ENCODE peak calls at places on chromosomes 4 and X, in eight cellular contexts. B is fibroblast of lung, J is upper lobe of right lung, L is left ventricle myocardium inferior, Y is lower lobe of right lung, P is tibial nerve, D is GM12878, N is heart left ventricle. Q is an unnamed sample. For H3K4me1, the result is how much of the 10 kb centered on the place peaks cover.

GRCh38 chrX:121146059-121146628 is 98.7 kb downstream of the GLUD2 start:
- DNase-seq in D (no peak), B (no peak), J (no peak), P (no peak), N (no peak), Y (no peak), L (no peak), Q (no peak)

GRCh38 chr4:72564184-72564583 is 4.8 kb downstream of the ADAMTS3 start:
- DNase-seq in D (no peak), J (no peak), N (no peak), P (no peak), Y (no peak), B (peak), L (no peak), Q (no peak)

GRCh38 chr4:184421558-184422155 is 52.7 kb downstream of the IRF2 start:
- DNase-seq in J (no peak), D (peak), Y (no peak), P (no peak), B (no peak), N (no peak), L (no peak), Q (no peak)

GRCh38 chr4:37244583-37245390 is at the start of gene NWD2:
- DNase-seq in P (no peak), D (no peak), N (peak), J (no peak), Y (peak), B (no peak), L (no peak), Q (no peak)

GRCh38 chr4:73576366-73576765 is 43.9 kb downstream of the RASSF6 start:
- DNase-seq in N (no peak), Y (no peak), P (no peak), L (no peak), D (no peak), B (peak), J (no peak), Q (no peak)

GRCh38 chr4:119898211-119898610 is 168.4 kb downstream of the MAD2L1 start:
- DNase-seq in N (no peak), D (no peak), Y (no peak), J (no peak), P (no peak), L (no peak), B (no peak), Q (no peak)

GRCh38 chr4:147596976-147597375 is 20.2 kb upstream of the TMEM184C start:
- DNase-seq in Y (no peak), L (no peak), J (no peak), D (no peak), B (peak), N (no peak), P (no peak), Q (no peak)

GRCh38 chr4:15234101-15234500 is 193.7 kb upstream of the C1QTNF7 start:
- DNase-seq in P (no peak), Y (no peak), N (no peak), B (peak), D (no peak), J (no peak), L (no peak), Q (no peak)

GRCh38 chrX:81120270-81120935 is 81.3 kb downstream of the HMGN5 start:
- DNase-seq in Y (no peak), D (no peak), L (no peak), P (no peak), B (no peak), J (no peak), N (no peak), Q (no peak)

GRCh38 chrX:81121513-81122363 is 80.0 kb downstream of the HMGN5 start:
- DNase-seq in Y (peak), P (peak), D (peak), B (peak), N (peak), L (peak), J (peak), Q (peak)

DNA sequence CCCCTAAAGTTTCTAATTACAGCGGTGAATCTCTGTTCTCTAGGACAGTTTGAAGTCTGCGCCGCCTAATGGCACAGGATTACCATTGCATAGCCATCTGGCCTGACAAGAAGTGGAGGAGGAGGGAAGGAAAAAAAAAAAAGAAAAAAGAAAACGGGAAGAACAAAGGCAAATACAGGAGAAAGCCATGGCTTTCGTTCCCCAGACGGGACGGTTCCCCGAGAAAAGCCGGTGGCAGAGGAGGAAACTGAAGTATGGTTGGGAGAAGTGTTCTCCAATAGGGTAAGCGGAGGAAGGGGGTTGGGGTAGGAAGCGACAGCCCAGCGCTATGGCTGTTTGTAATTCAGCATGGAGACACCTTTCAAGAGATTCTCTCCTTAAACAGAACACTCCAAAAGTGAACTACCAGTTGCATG is 80.8 kb downstream of the HMGN5 start:
- DNase-seq in Y (peak), L (peak), P (peak), N (peak), B (peak), J (no peak), D (peak), Q (no peak)
- H3K27ac ChIP-seq in Y (peak), L (peak), P (no peak), N (peak), B (no peak), J (peak), D (peak), Q (no peak)

GRCh38 chrX:80749404-80749803 is 60.3 kb downstream of the BRWD3 start:
- DNase-seq in L (no peak), Y (no peak), J (no peak), B (no peak), P (no peak), N (no peak), D (no peak), Q (no peak)
- H3K4me3 ChIP-seq in L (no peak), Y (no peak), J (no peak), B (no peak), P (no peak), N (no peak), D (no peak), Q (no peak)

GRCh38 chr4:143352720-143353119 is 16.0 kb downstream of the GAB1 start:
- DNase-seq in N (no peak), Y (no peak), L (no peak), B (no peak), D (no peak), P (no peak), J (no peak), Q (no peak)

GRCh38 chr4:143353797-143354196 is 17.1 kb downstream of the GAB1 start:
- DNase-seq in J (no peak), D (no peak), B (no peak), L (no peak), N (no peak), P (no peak), Y (no peak), Q (no peak)

GRCh38 chr4:143355540-143356217 is 19.0 kb downstream of the GAB1 start:
- DNase-seq in D (no peak), Y (no peak), P (no peak), J (no peak), L (no peak), N (no peak), B (no peak), Q (no peak)

GRCh38 chr4:143356493-143356892 is 19.8 kb downstream of the GAB1 start:
- DNase-seq in N (no peak), J (no peak), B (no peak), D (no peak), P (no peak), Y (no peak), L (no peak), Q (no peak)

GRCh38 chr4:143354990-143355389 is 18.3 kb downstream of the GAB1 start:
- DNase-seq in L (no peak), J (no peak), Y (no peak), N (no peak), B (no peak), P (no peak), D (no peak), Q (no peak)
- H3K4me1 ChIP-seq in L (under half), J (half or more), Y (half or more), N (half or more), B (under half), P (half or more), D (under half), Q (under half)

GRCh38 chr4:113576947-113577678 is 184.4 kb downstream of the CAMK2D start:
- DNase-seq in N (no peak), B (no peak), Y (no peak), P (no peak), D (no peak), J (no peak), L (no peak), Q (no peak)

GRCh38 chr4:113574636-113575103 is 186.9 kb downstream of the CAMK2D start:
- DNase-seq in P (no peak), N (no peak), B (peak), J (no peak), L (no peak), D (no peak), Y (no peak), Q (no peak)

GRCh38 chr4:113575391-113575790 is 186.1 kb downstream of the CAMK2D start:
- DNase-seq in B (peak), L (no peak), P (no peak), Y (no peak), N (no peak), J (no peak), D (no peak), Q (no peak)

GRCh38 chr4:113572620-113573019 is 188.9 kb downstream of the CAMK2D start:
- DNase-seq in B (no peak), D (no peak), P (no peak), N (no peak), J (no peak), Y (no peak), L (no peak), Q (no peak)
- H3K27ac ChIP-seq in B (no peak), D (no peak), P (no peak), N (no peak), J (no peak), Y (no peak), L (peak), Q (no peak)

DNA sequence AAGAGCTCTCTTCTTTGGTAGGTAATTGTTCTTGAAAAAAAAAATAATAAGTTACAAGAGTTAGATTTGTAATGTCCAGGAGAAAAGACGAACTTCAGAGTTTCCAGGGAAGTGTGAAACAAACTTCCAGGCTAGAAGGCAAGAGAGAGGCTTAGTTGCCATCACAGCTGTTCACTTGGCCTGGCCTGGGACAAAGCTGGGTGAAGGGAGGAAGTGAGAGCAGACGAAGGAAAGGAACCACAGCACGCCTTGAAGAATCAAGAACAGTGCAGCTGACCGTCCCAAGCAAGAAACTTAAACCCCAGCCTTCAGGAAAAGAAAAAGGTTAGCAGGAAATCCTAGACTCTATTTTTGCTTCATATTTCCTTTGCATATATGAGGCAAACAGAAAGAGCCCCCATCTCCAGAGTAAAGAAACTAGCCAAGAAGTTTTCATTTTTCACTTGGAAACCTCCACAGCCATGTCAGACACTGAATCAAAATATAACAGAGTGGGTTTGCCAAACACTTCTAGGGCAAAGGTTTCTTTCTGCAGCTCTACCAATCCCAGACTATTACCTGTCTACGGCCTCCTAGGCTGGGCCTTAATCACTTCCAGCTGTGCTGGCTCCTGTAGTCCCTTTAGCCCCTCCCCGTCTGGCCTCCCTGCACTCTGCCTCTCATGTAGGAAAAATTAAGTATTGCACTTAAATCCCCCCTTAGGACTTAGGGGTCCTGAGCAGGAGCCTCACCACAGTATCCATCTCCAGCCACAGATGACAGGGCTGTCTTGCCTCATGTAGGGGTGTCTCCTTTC is 209.6 kb downstream of the SPATA18 start:
- DNase-seq in J (no peak), P (no peak), Y (no peak), N (peak), L (peak), D (no peak), B (no peak), Q (no peak)
- H3K4me3 ChIP-seq in J (no peak), P (no peak), Y (no peak), N (no peak), L (no peak), D (no peak), B (no peak), Q (no peak)

DNA sequence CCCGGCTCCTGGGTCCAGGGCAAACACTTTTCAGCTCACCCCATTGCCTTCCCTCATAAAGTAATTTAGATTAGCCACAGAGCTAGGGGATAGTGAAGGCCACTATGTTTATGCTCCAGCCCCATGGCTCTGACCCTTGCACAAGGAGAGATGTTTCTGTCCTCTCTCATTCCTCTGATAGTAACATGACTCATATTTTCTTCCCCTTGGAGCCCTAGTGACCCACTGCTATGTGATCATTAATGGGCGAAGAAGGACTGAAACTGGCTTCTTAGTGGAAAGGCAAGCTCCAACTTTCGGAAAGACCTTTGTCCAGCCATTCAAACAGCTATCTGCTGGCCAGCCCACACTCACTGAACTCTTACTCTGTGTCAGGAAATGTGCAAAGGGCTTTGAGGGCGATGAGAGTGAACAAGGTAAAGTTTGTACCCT is 12.3 kb downstream of the CLDN2 start:
- DNase-seq in Y (no peak), N (no peak), D (no peak), J (no peak), L (no peak), P (no peak), B (peak), Q (no peak)
- H3K4me1 ChIP-seq in Y (under half), N (under half), D (under half), J (under half), L (under half), P (under half), B (under half), Q (under half)

GRCh38 chr4:84515075-84515474 is 16.0 kb upstream of the NKX6-1 start:
- DNase-seq in L (no peak), J (no peak), B (no peak), N (no peak), Y (no peak), D (no peak), P (no peak), Q (no peak)

DNA sequence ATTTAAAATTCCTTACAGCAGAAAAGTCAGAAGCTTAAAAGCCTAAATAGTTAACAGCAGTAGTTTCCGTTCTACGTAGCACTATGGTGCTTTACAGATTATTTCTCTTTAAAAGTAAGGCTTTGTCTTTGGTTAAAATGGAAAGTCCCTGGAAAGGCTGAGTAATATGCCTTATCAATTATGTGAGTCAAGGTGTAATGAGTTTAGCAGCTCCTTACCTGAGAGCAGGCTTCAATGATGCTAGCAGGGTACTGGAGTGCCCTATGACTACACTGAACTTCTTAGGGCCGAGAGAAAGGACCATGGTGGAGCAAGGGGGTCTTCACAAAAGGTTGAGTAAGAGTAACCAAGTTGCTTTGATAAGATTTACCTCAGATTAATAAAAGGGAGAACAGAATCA is 12.6 kb upstream of the NKX6-1 start:
- DNase-seq in P (no peak), Y (no peak), L (no peak), J (no peak), D (no peak), B (no peak), N (no peak), Q (no peak)
- H3K27ac ChIP-seq in P (no peak), Y (no peak), L (no peak), J (no peak), D (no peak), B (no peak), N (no peak), Q (no peak)

GRCh38 chr4:156941940-156942548 is 29.6 kb downstream of the PDGFC start:
- DNase-seq in L (no peak), B (peak), D (no peak), J (peak), Y (peak), N (peak), P (no peak), Q (peak)
- H3K4me3 ChIP-seq in L (peak), B (no peak), D (no peak), J (no peak), Y (no peak), N (peak), P (no peak), Q (no peak)

DNA sequence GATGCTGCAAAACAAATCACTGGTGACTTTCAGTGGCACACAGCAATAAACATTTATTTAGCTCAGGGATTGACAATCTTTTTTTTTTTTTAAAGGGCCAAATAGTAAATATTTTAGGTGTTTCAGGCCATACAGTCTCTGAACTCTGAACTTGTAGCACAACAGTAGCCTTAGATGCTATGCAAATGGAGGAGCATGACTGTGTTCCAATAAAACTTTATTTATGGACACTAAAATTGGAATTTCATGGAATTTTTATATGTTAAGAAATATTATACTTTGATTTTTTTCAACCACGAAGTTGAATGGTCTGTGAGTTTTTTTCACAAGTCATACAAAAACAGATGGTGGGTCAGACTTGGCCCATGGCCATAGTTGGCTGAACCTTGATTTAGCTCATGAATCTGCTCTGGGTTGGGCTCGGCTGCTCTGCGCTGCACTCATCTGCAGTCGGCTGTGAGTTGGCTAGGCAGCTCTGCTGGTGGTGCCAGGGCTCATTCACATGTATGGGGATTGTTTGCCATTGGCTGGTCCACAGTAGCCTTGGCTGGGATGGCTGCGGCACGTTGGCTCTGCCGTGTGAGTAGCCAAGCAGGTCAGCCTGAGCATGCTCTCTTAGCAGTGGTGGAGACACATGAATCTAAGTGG is 231.7 kb upstream of the PGRMC2 start:
- DNase-seq in B (peak), Y (no peak), D (no peak), N (peak), P (no peak), L (peak), J (no peak), Q (no peak)
- H3K4me1 ChIP-seq in B (under half), Y (under half), D (under half), N (under half), P (under half), L (half or more), J (under half), Q (under half)

DNA sequence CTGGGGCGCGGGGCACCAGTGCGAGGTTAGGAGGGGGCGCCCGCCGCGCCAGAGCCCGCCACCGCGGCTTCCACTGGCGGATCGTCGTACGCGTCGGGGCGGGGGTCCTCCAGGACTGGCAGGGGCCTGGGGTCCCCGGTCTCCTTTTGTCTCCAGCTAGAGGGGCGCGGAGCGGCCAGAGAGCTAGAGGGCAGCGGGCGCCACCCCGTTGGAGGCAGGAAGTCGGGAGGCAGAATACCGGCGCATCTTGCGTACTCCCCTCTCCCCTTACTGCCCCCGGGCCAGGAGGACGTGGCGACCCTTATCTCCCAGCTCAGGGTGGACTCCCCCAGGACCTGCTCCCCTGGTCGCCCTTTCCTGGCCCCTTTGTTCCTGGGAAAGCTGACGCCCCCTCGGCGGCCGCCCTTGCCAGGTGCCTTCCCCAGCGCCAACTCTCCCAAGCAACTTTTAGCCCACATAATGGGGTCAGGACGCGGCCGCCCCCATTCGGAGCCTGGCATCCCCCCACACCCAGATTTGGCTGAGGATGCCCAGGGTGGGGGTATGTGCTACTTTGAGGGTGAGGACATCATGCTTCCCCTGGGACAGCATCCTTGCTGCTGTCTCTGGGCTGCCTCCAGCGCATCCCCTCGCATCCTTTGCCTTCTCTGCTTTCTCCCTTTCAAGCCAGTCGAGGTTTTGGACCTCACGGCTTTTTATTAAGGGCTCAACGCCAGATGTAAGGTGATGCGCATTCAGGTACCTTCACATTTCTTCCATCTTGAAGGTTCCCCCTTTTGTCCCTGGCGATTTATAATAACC is 976 bp downstream of the CNKSR2 start:
- DNase-seq in D (no peak), J (no peak), B (no peak), N (peak), Y (peak), L (no peak), P (no peak), Q (no peak)
- H3K27ac ChIP-seq in D (no peak), J (no peak), B (no peak), N (no peak), Y (no peak), L (no peak), P (no peak), Q (no peak)

Q was measured in iPS DF 6.9.